ENCODE peak calls at places on chromosomes 12 and 14, in four cellular contexts. K is MCF 10A, B is BJ, W is cardiac fibroblast. D is an unnamed sample.
A peak's percentile ranks its signal among the peaks of the same experiment; 100 is the strongest.

GRCh38 chr12:132159555-132160003 is 15.3 kb downstream of the NOC4L start:
- DNase-seq in K (no peak), B (no peak), W (no peak), D (no peak)

GRCh38 chr14:31261859-31262739 is 54.5 kb upstream of the HECTD1 start:
- DNase-seq in K (peak; percentile 75), B (no peak), W (peak; percentile 85), D (no peak)

GRCh38 chr12:66861157-66861750 is 182.4 kb upstream of the GRIP1 start:
- DNase-seq in K (peak; percentile 59), B (peak; percentile 0), W (peak; percentile 69), D (peak; percentile 25)

GRCh38 chr12:112105891-112106290 is 2.7 kb downstream of the NAA25 start:
- DNase-seq in K (no peak), B (no peak), W (no peak), D (no peak)

GRCh38 chr12:132477009-132477702 is 12.8 kb upstream of the FBRSL1 start:
- DNase-seq in K (no peak), B (no peak), W (no peak), D (no peak)

GRCh38 chr14:36996133-36996856 is 176.1 kb downstream of the SLC25A21 start:
- DNase-seq in K (peak; percentile 73), B (peak; percentile 7), W (peak; percentile 84), D (peak; percentile 25)

GRCh38 chr12:90253674-90254181 is 545.1 kb upstream of the ATP2B1 start:
- DNase-seq in K (peak; percentile 92), B (peak; percentile 72), W (peak; percentile 94), D (peak; percentile 94)

GRCh38 chr12:88985631-88986030 is 366.7 kb downstream of the DUSP6 start:
- DNase-seq in K (no peak), B (no peak), W (no peak), D (no peak)

GRCh38 chr12:6297170-6297569 is 13.3 kb upstream of the PLEKHG6 start:
- DNase-seq in K (no peak), B (no peak), W (no peak), D (no peak)

GRCh38 chr12:9221476-9221875 is 13.3 kb upstream of the PZP start:
- DNase-seq in K (peak; percentile 89), B (no peak), W (no peak), D (no peak)

GRCh38 chr12:72075401-72075800 is 136.8 kb downstream of the TPH2 start:
- DNase-seq in K (no peak), B (no peak), W (no peak), D (no peak)

GRCh38 chr12:68306564-68306963 is 25.6 kb downstream of the MDM1 start:
- DNase-seq in K (no peak), B (no peak), W (no peak), D (no peak)

GRCh38 chr14:22095845-22096510 is 422.4 kb upstream of the OR4E1 start:
- DNase-seq in K (no peak), B (no peak), W (no peak), D (no peak)

GRCh38 chr12:51847830-51848727 is at the start of gene FIGNL2:
- DNase-seq in K (no peak), B (no peak), W (no peak), D (no peak)

GRCh38 chr12:24742378-24742777 is 206.5 kb downstream of the BCAT1 start:
- DNase-seq in K (no peak), B (no peak), W (no peak), D (no peak)

GRCh38 chr12:108875280-108875679 is 4.6 kb upstream of the DAO start:
- DNase-seq in K (no peak), B (no peak), W (no peak), D (no peak)

GRCh38 chr12:81558031-81558430 is 201.1 kb downstream of the PPFIA2 start:
- DNase-seq in K (peak; percentile 45), B (no peak), W (peak; percentile 69), D (no peak)

GRCh38 chr12:79778802-79779201 is 88.0 kb upstream of the PAWR start:
- DNase-seq in K (no peak), B (no peak), W (no peak), D (no peak)

GRCh38 chr12:53046655-53047220 is 3.1 kb upstream of the TNS2 start:
- DNase-seq in K (peak; percentile 67), B (peak; percentile 64), W (peak; percentile 83), D (no peak)

GRCh38 chr14:71523630-71524320 is 408.5 kb upstream of the RGS6 start:
- DNase-seq in K (no peak), B (no peak), W (no peak), D (no peak)

GRCh38 chr12:55874465-55874864 is 31.7 kb upstream of the MMP19 start:
- DNase-seq in K (no peak), B (no peak), W (no peak), D (no peak)

GRCh38 chr12:90235642-90236041 is 527.0 kb upstream of the ATP2B1 start:
- DNase-seq in K (peak; percentile 82), B (peak; percentile 33), W (peak; percentile 43), D (no peak)

GRCh38 chr14:64049616-64050381 is 197.0 kb downstream of the SYNE2 start:
- DNase-seq in K (no peak), B (no peak), W (no peak), D (no peak)

GRCh38 chr12:127911289-127911688 is 355.7 kb upstream of the TMEM132C start:
- DNase-seq in K (no peak), B (no peak), W (no peak), D (no peak)

GRCh38 chr14:62138593-62138992 is 376.4 kb downstream of the SNAPC1 start:
- DNase-seq in K (no peak), B (no peak), W (no peak), D (no peak)

GRCh38 chr12:1593232-1594044 is 943 bp downstream of the FBXL14 start:
- DNase-seq in K (peak; percentile 42), B (no peak), W (peak; percentile 48), D (no peak)

GRCh38 chr14:96681826-96682225 is 115.4 kb upstream of the VRK1 start:
- DNase-seq in K (peak; percentile 49), B (no peak), W (no peak), D (no peak)

GRCh38 chr12:96424601-96425000 is 24.4 kb upstream of the CDK17 start:
- DNase-seq in K (no peak), B (no peak), W (no peak), D (no peak)

GRCh38 chr12:113135178-113136127 is at the start of gene RASAL1:
- DNase-seq in K (peak; percentile 52), B (no peak), W (no peak), D (no peak)
- TF ChIP-seq CTCF in K (peak; percentile 47), B (peak; percentile 21), W (no peak), D (peak; percentile 72)

GRCh38 chr12:117100251-117100650 is 1.0 kb upstream of the TESC start:
- DNase-seq in K (peak; percentile 29), B (no peak), W (peak; percentile 15), D (no peak)
- TF ChIP-seq CTCF in K (no peak), B (peak; percentile 49), W (peak; percentile 37), D (peak; percentile 34)

GRCh38 chr12:119328111-119328510 is 6.4 kb upstream of the CCDC60 start:
- DNase-seq in K (no peak), B (no peak), W (no peak), D (no peak)
- TF ChIP-seq CTCF in K (no peak), B (no peak), W (no peak), D (no peak)

GRCh38 chr14:34439090-34439489 is 22.9 kb downstream of the SPTSSA start:
- DNase-seq in K (no peak), B (no peak), W (no peak), D (no peak)
- TF ChIP-seq CTCF in K (no peak), B (no peak), W (no peak), D (no peak)

GRCh38 chr14:94143711-94144110 is 14.3 kb upstream of the IFI27L2 start:
- DNase-seq in K (no peak), B (no peak), W (no peak), D (no peak)

GRCh38 chr14:94142247-94142646 is 12.8 kb upstream of the IFI27L2 start:
- DNase-seq in K (no peak), B (no peak), W (no peak), D (no peak)

GRCh38 chr14:94142836-94143235 is 13.4 kb upstream of the IFI27L2 start:
- DNase-seq in K (no peak), B (no peak), W (no peak), D (no peak)

GRCh38 chr14:94144765-94145164 is 15.4 kb upstream of the IFI27L2 start:
- DNase-seq in K (no peak), B (no peak), W (no peak), D (no peak)

DNA sequence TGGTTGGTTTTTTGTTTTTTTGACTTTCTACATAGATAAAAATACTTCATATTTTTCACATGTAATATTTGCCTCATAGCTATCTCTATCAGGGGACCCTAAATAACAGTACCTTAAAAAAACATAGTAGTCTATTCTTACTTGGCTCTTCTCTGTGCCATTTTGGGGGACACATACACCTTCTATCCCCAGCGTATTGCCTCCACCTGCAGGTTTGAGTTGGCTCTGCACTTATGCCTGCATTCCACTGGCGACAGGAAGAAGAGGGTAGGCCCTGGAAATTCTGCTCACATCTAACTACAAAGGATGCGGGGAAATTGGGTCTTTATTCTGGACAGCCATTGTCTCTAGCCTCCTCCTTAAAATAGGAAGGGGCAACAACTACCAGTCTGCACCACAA is 13.8 kb upstream of the IFI27L2 start:
- DNase-seq in K (no peak), B (no peak), W (no peak), D (no peak)
- TF ChIP-seq CTCF in K (peak; percentile 21), B (peak; percentile 36), W (peak; percentile 48), D (peak; percentile 42)

GRCh38 chr14:75793806-75794205 is 132.8 kb downstream of the TTLL5 start:
- DNase-seq in K (peak; percentile 2), B (no peak), W (peak; percentile 29), D (no peak)

GRCh38 chr14:75794615-75795038 is 133.6 kb downstream of the TTLL5 start:
- DNase-seq in K (peak; percentile 26), B (peak; percentile 10), W (peak; percentile 78), D (peak; percentile 25)
- TF ChIP-seq CTCF in K (peak; percentile 24), B (peak; percentile 55), W (peak; percentile 53), D (peak; percentile 53)